ENCODE peak calls at places on chromosomes 12 and 14, in four cellular contexts. E is ELR, G is H7, P is hypothalamus. T is an unnamed sample.

GRCh38 chr14:77707355-77707723 is 484 bp downstream of the ALKBH1 start:
- DNase-seq in E (peak), G (peak), P (no peak), T (no peak)

GRCh38 chr12:107622005-107622404 is 63.6 kb upstream of the PWP1 start:
- DNase-seq in E (peak), G (peak), P (no peak), T (no peak)

GRCh38 chr12:115140981-115141380 is 457.0 kb upstream of the TBX3 start:
- DNase-seq in E (no peak), G (peak), P (no peak), T (no peak)

GRCh38 chr12:65602579-65603295 is 221.5 kb upstream of the HMGA2 start:
- DNase-seq in E (peak), G (peak), P (peak), T (no peak)

GRCh38 chr14:31712244-31713127 is 151.3 kb downstream of the NUBPL start:
- DNase-seq in E (no peak), G (no peak), P (no peak), T (no peak)

GRCh38 chr12:15933751-15934150 is 22.6 kb downstream of the DERA start:
- DNase-seq in E (no peak), G (no peak), P (no peak), T (no peak)

GRCh38 chr14:55416866-55417265 is 5.2 kb upstream of the ATG14 start:
- DNase-seq in E (peak), G (peak), P (no peak), T (no peak)

GRCh38 chr14:35408026-35408425 is 3.5 kb upstream of the NFKBIA start:
- DNase-seq in E (no peak), G (no peak), P (no peak), T (no peak)

GRCh38 chr14:53570411-53571387 is 385.9 kb downstream of the BMP4 start:
- DNase-seq in E (no peak), G (no peak), P (no peak), T (no peak)

GRCh38 chr14:31229638-31230229 is 22.1 kb upstream of the HECTD1 start:
- DNase-seq in E (peak), G (peak), P (no peak), T (no peak)

GRCh38 chr14:63134801-63135200 is 69.4 kb upstream of the RHOJ start:
- DNase-seq in E (peak), G (peak), P (no peak), T (no peak)

T was measured in naive thymus-derived CD4-positive, alpha-beta T cell.